ENCODE peak calls at places on chromosomes 6 and 20, in ten cellular contexts. D, U, Y, Z, K, J, V, T, H and M are unnamed samples.

GRCh38 chr6:42404494-42404893 is 47.2 kb downstream of the TRERF1 start:
- DNase-seq in D (peak), U (no peak), Y (peak), Z (no peak), K (peak), J (no peak), V (no peak), T (no peak), H (no peak), M (peak)

GRCh38 chr6:52141596-52141995 is 44.6 kb upstream of the IL17A start:
- DNase-seq in D (no peak), U (no peak), Y (no peak), Z (no peak), K (no peak), J (no peak), V (no peak), T (no peak), H (no peak), M (no peak)

GRCh38 chr6:139568157-139568955 is 193.9 kb upstream of the CITED2 start:
- DNase-seq in D (no peak), U (no peak), Y (no peak), Z (no peak), K (no peak), J (no peak), V (no peak), T (no peak), H (no peak), M (no peak)

GRCh38 chr6:501891-502601 is 110.5 kb downstream of the IRF4 start:
- DNase-seq in D (no peak), U (no peak), Y (no peak), Z (peak), K (peak), J (peak), V (peak), T (no peak), H (no peak), M (peak)

GRCh38 chr20:41152108-41152757 is 14.9 kb downstream of the PLCG1 start:
- DNase-seq in D (no peak), U (no peak), Y (no peak), Z (no peak), K (no peak), J (no peak), V (no peak), T (no peak), H (no peak), M (no peak)

GRCh38 chr6:156423829-156424228 is 353.3 kb upstream of the ARID1B start:
- DNase-seq in D (no peak), U (no peak), Y (no peak), Z (peak), K (no peak), J (no peak), V (no peak), T (no peak), H (no peak), M (no peak)

GRCh38 chr20:9514461-9515210 is at the start of gene LAMP5:
- DNase-seq in D (no peak), U (no peak), Y (peak), Z (no peak), K (no peak), J (peak), V (no peak), T (peak), H (peak), M (no peak)

GRCh38 chr20:51790256-51790655 is 12.1 kb downstream of the SALL4 start:
- DNase-seq in D (no peak), U (no peak), Y (no peak), Z (no peak), K (no peak), J (no peak), V (no peak), T (no peak), H (no peak), M (no peak)

GRCh38 chr6:8085053-8085511 is 17.3 kb downstream of the EEF1E1 start:
- DNase-seq in D (peak), U (peak), Y (peak), Z (no peak), K (no peak), J (no peak), V (peak), T (no peak), H (no peak), M (no peak)

GRCh38 chr20:24106155-24106800 is 117.7 kb upstream of the GGTLC1 start:
- DNase-seq in D (no peak), U (no peak), Y (no peak), Z (no peak), K (no peak), J (no peak), V (no peak), T (no peak), H (no peak), M (no peak)

GRCh38 chr6:33112148-33112547 is 36.4 kb downstream of the HLA-DPB1 start:
- DNase-seq in D (no peak), U (peak), Y (peak), Z (peak), K (no peak), J (peak), V (peak), T (no peak), H (no peak), M (no peak)

GRCh38 chr20:49276201-49276894 is 1.5 kb downstream of the ZNFX1 start:
- DNase-seq in D (no peak), U (no peak), Y (peak), Z (peak), K (peak), J (peak), V (peak), T (no peak), H (no peak), M (no peak)

GRCh38 chr6:107153061-107153460 is 37.7 kb upstream of the BEND3 start:
- DNase-seq in D (peak), U (no peak), Y (no peak), Z (no peak), K (no peak), J (no peak), V (no peak), T (no peak), H (no peak), M (no peak)

GRCh38 chr6:159110013-159110412 is 59.2 kb upstream of the FNDC1 start:
- DNase-seq in D (peak), U (peak), Y (peak), Z (peak), K (no peak), J (no peak), V (peak), T (no peak), H (peak), M (no peak)

GRCh38 chr6:142045380-142046270 is 87.1 kb upstream of the GJE1 start:
- DNase-seq in D (no peak), U (no peak), Y (peak), Z (no peak), K (no peak), J (no peak), V (peak), T (no peak), H (no peak), M (no peak)

GRCh38 chr20:37526238-37526838 is 1.3 kb downstream of the BLCAP start:
- DNase-seq in D (no peak), U (no peak), Y (peak), Z (no peak), K (no peak), J (peak), V (no peak), T (no peak), H (peak), M (peak)

GRCh38 chr20:63955281-63955845 is 853 bp downstream of the UCKL1 start:
- DNase-seq in D (no peak), U (no peak), Y (peak), Z (peak), K (peak), J (no peak), V (peak), T (no peak), H (no peak), M (no peak)

GRCh38 chr6:130749402-130749801 is 77.8 kb upstream of the SMLR1 start:
- DNase-seq in D (no peak), U (no peak), Y (no peak), Z (no peak), K (no peak), J (no peak), V (no peak), T (no peak), H (no peak), M (no peak)

GRCh38 chr20:44465001-44465560 is 10.6 kb upstream of the TTPAL start:
- DNase-seq in D (no peak), U (no peak), Y (no peak), Z (no peak), K (no peak), J (no peak), V (no peak), T (no peak), H (no peak), M (no peak)

GRCh38 chr6:3750324-3751018 is 1.0 kb downstream of the PXDC1 start:
- DNase-seq in D (peak), U (peak), Y (peak), Z (no peak), K (no peak), J (peak), V (no peak), T (no peak), H (peak), M (peak)

GRCh38 chr6:76593668-76594067 is 521.2 kb upstream of the IMPG1 start:
- DNase-seq in D (no peak), U (no peak), Y (no peak), Z (no peak), K (no peak), J (no peak), V (no peak), T (no peak), H (no peak), M (no peak)

GRCh38 chr6:143301204-143301603 is 149.3 kb downstream of the ADAT2 start:
- DNase-seq in D (no peak), U (no peak), Y (no peak), Z (no peak), K (no peak), J (no peak), V (no peak), T (no peak), H (no peak), M (no peak)

GRCh38 chr6:131787955-131788712 is 19.7 kb upstream of the ENPP1 start:
- DNase-seq in D (no peak), U (no peak), Y (no peak), Z (no peak), K (no peak), J (no peak), V (no peak), T (no peak), H (no peak), M (no peak)

GRCh38 chr6:89792881-89793280 is 26.7 kb downstream of the MDN1 start:
- DNase-seq in D (peak), U (no peak), Y (peak), Z (no peak), K (no peak), J (no peak), V (peak), T (no peak), H (peak), M (no peak)